ENCODE peak calls at places on chromosomes 13 and 19, in seven cellular contexts. J, X, V, T, E, D and R are unnamed samples.

GRCh38 chr13:37608750-37609339 is 10.3 kb upstream of the POSTN start:
- DNase-seq in D (no peak), E (no peak), V (no peak), X (no peak), J (no peak), T (no peak), R (no peak)

GRCh38 chr13:33031277-33031676 is 15.1 kb downstream of the KL start:
- DNase-seq in X (no peak), T (no peak), D (no peak), V (no peak), E (no peak), J (no peak), R (no peak)

GRCh38 chr13:83221813-83222241 is 660.4 kb downstream of the SLITRK1 start:
- DNase-seq in J (no peak), T (no peak), D (no peak), X (no peak), V (no peak), E (no peak), R (no peak)

GRCh38 chr13:21060063-21060826 is 1.1 kb downstream of the LATS2 start:
- DNase-seq in V (no peak), X (no peak), E (no peak), D (no peak), T (peak; percentile 62), J (no peak), R (no peak)

GRCh38 chr19:50204811-50205675 is 1.6 kb downstream of the MYH14 start:
- DNase-seq in X (peak; percentile 65), J (peak; percentile 5), V (no peak), T (peak; percentile 93), E (peak; percentile 70), D (no peak), R (peak; percentile 33)

GRCh38 chr19:43721469-43722048 is 5.7 kb downstream of the IRGC start:
- DNase-seq in J (no peak), E (no peak), T (no peak), D (no peak), V (no peak), X (no peak), R (no peak)

GRCh38 chr19:6730941-6731670 is 6.3 kb downstream of the GPR108 start:
- DNase-seq in T (no peak), E (no peak), J (no peak), D (no peak), X (no peak), V (no peak), R (peak; percentile 17)

GRCh38 chr13:49240017-49240416 is 7.7 kb upstream of the CDADC1 start:
- DNase-seq in E (peak; percentile 22), T (no peak), X (peak; percentile 24), D (no peak), J (no peak), V (peak; percentile 30), R (no peak)

GRCh38 chr19:7652061-7652641 is 15.2 kb downstream of the STXBP2 start:
- DNase-seq in J (peak; percentile 66), V (peak; percentile 92), D (peak; percentile 48), E (peak; percentile 96), T (peak; percentile 99), X (peak; percentile 74), R (peak; percentile 89)

GRCh38 chr13:34025746-34026145 is 207.8 kb downstream of the RFC3 start:
- DNase-seq in V (no peak), E (no peak), D (no peak), T (no peak), J (no peak), X (no peak), R (no peak)

GRCh38 chr13:110168999-110169933 is 137.7 kb downstream of the COL4A1 start:
- DNase-seq in V (no peak), E (no peak), J (no peak), D (no peak), T (no peak), X (no peak), R (no peak)

GRCh38 chr19:51131780-51132680 is 7.3 kb downstream of the SIGLEC9 start:
- DNase-seq in D (no peak), T (no peak), V (peak; percentile 84), E (no peak), J (no peak), X (peak; percentile 10), R (peak; percentile 34)

GRCh38 chr19:5850743-5851293 is 431 bp downstream of the FUT3 start:
- DNase-seq in E (no peak), X (no peak), T (no peak), J (no peak), D (no peak), V (no peak), R (peak; percentile 9)

GRCh38 chr13:34357435-34358232 is 539.7 kb downstream of the RFC3 start:
- DNase-seq in X (no peak), D (no peak), E (no peak), V (no peak), J (peak; percentile 2), T (no peak), R (no peak)

GRCh38 chr19:4208385-4209094 is 20.8 kb upstream of the EBI3 start:
- DNase-seq in E (peak; percentile 52), D (no peak), X (peak; percentile 66), T (peak; percentile 64), V (peak; percentile 55), J (peak; percentile 47), R (peak; percentile 68)

GRCh38 chr13:85498774-85499173 is 300.4 kb downstream of the SLITRK6 start:
- DNase-seq in V (no peak), E (no peak), D (no peak), J (no peak), X (no peak), T (no peak), R (no peak)

GRCh38 chr19:31146546-31147183 is 202.6 kb downstream of the TSHZ3 start:
- DNase-seq in X (no peak), D (no peak), T (no peak), J (no peak), V (no peak), E (no peak), R (no peak)
- TF ChIP-seq YY1 in X (no peak), D (no peak), T (no peak), J (no peak), V (no peak), E (no peak), R (no peak)

GRCh38 chr19:47507924-47508553 is 6.8 kb downstream of the NAPA start:
- DNase-seq in D (no peak), J (no peak), T (no peak), V (no peak), E (no peak), X (no peak), R (no peak)
- TF ChIP-seq YY1 in D (no peak), J (no peak), T (no peak), V (no peak), E (no peak), X (no peak), R (no peak)

GRCh38 chr13:26882731-26883130 is 122.1 kb upstream of the GPR12 start:
- DNase-seq in D (no peak), E (no peak), J (no peak), V (no peak), X (no peak), T (no peak), R (no peak)

GRCh38 chr13:26880741-26881140 is 120.2 kb upstream of the GPR12 start:
- DNase-seq in D (no peak), V (no peak), T (no peak), J (no peak), X (no peak), E (no peak), R (no peak)

GRCh38 chr13:26878465-26878864 is 117.9 kb upstream of the GPR12 start:
- DNase-seq in J (no peak), V (no peak), X (no peak), E (no peak), D (no peak), T (no peak), R (no peak)

GRCh38 chr13:26883613-26884257 is 123.1 kb upstream of the GPR12 start:
- DNase-seq in X (no peak), E (no peak), V (no peak), T (no peak), D (no peak), J (no peak), R (no peak)

GRCh38 chr13:26881154-26881553 is 120.6 kb upstream of the GPR12 start:
- DNase-seq in D (no peak), E (no peak), X (no peak), T (no peak), V (no peak), J (no peak), R (peak; percentile 56)
- TF ChIP-seq YY1 in D (no peak), E (no peak), X (no peak), T (no peak), V (no peak), J (no peak), R (no peak)

GRCh38 chr13:35720290-35720689 is 243.8 kb upstream of the MAB21L1 start:
- DNase-seq in V (no peak), X (no peak), D (no peak), J (no peak), E (no peak), T (no peak), R (no peak)
- TF ChIP-seq YY1 in V (no peak), X (no peak), D (no peak), J (no peak), E (no peak), T (no peak), R (no peak)

DNA sequence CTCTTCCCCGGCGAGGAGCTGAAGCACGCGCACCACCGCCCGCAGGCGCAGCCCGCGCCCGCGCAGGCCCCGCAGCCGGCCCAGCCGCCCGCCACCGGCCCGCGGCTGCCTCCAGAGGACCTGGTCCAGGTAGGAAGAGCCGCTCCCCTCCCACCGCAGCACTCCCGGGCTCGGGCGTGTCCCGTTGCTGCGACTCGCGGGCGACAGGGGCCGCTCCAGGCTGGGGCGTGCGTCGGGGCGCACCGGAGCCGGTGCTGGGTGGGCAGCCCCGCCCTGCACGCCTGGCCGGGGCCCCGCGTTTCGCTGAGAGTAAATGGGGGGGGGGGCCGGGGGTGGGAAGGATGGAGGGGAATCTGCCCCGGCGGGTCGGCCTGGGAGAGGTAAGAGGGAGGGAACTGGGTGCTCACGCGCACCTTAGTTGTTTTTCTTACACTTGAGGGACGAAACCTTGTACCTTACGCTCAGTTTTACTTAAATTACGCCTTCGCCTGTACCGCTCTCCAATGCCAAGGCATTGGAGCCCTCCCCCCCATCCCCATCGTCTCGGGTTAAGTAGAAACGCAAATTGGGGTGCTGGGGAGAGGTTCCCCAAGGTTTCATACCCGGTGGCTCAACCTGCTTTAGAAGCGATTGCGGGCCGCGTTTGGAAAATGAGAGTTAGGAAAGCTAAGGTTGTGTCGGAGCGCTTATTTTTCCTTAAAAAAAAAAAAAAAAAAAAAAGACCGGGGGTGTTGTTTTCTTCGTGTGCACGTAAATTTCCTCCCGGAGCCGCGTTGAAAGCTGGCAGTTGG is 850 bp downstream of the KLF5 start:
- DNase-seq in E (peak; percentile 52), D (no peak), V (peak; percentile 45), T (no peak), X (no peak), J (peak; percentile 50), R (no peak)
- TF ChIP-seq YY1 in E (peak; percentile 14), D (no peak), V (no peak), T (no peak), X (no peak), J (no peak), R (no peak)

DNA sequence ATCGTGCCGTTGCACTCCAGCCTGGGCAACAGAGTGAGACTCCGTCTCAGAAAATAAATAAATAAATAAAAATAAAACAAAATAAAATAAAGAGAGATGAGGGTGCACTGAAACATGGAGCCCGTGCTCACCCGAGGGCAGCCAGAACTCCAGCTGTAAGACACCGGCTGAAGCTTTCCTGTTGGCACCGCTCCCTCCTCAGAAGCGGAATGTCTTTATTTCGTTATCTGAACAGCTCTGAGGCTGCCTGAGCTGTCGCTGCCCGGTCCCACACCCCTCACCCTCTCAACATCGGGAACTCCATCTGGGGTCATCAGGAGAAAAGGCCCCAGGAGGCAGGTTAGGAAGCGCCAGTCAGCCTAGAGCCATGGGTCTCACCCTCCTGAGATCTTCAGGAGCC is 24.4 kb downstream of the ZNF787 start:
- DNase-seq in D (no peak), E (no peak), T (no peak), X (no peak), J (no peak), V (no peak), R (no peak)
- TF ChIP-seq YY1 in D (no peak), E (no peak), T (no peak), X (no peak), J (no peak), V (no peak), R (no peak)